ENCODE peak calls at places on chromosomes 4 and X, in four cellular contexts. One of them, this sample, is unnamed. For H3K9me3, the result is how much of the 10 kb centered on the place peaks cover.

GRCh38 chr4:82437285-82438005 is 7.1 kb downstream of the ENOPH1 start:
- DNase-seq in adrenal gland: no peak
- DNase-seq in cardiac muscle cell: peak
- DNase-seq in aorta: no peak
- DNase-seq in this sample: no peak

GRCh38 chr4:169115897-169116254 is 105.8 kb upstream of the CBR4 start:
- DNase-seq in adrenal gland: no peak
- DNase-seq in cardiac muscle cell: peak
- DNase-seq in aorta: no peak
- DNase-seq in this sample: no peak

GRCh38 chr4:159117968-159118367 is 15.1 kb downstream of the RAPGEF2 start:
- DNase-seq in adrenal gland: no peak
- DNase-seq in cardiac muscle cell: no peak
- DNase-seq in aorta: no peak
- DNase-seq in this sample: no peak

GRCh38 chr4:39085891-39086290 is 23.9 kb downstream of the KLHL5 start:
- DNase-seq in adrenal gland: no peak
- DNase-seq in cardiac muscle cell: peak
- DNase-seq in aorta: no peak
- DNase-seq in this sample: no peak

GRCh38 chrX:14697453-14697852 is 168.1 kb downstream of the GLRA2 start:
- DNase-seq in adrenal gland: no peak
- DNase-seq in cardiac muscle cell: peak
- DNase-seq in aorta: no peak
- DNase-seq in this sample: no peak

GRCh38 chrX:4550018-4550417 is 836.6 kb upstream of the PRKX start:
- DNase-seq in adrenal gland: no peak
- DNase-seq in cardiac muscle cell: no peak
- DNase-seq in aorta: no peak
- DNase-seq in this sample: no peak

GRCh38 chr4:107348188-107348872 is 312.2 kb upstream of the DKK2 start:
- DNase-seq in adrenal gland: no peak
- DNase-seq in cardiac muscle cell: no peak
- DNase-seq in aorta: no peak
- DNase-seq in this sample: peak

GRCh38 chrX:48493890-48494364 is 14.9 kb upstream of the PORCN start:
- DNase-seq in adrenal gland: no peak
- DNase-seq in cardiac muscle cell: peak
- DNase-seq in aorta: peak
- DNase-seq in this sample: no peak

GRCh38 chrX:71532078-71532752 is 689 bp upstream of the OGT start:
- DNase-seq in adrenal gland: no peak
- DNase-seq in cardiac muscle cell: peak
- DNase-seq in aorta: no peak
- DNase-seq in this sample: no peak

GRCh38 chrX:13029341-13029740 is 15.1 kb downstream of the FAM9C start:
- DNase-seq in adrenal gland: no peak
- DNase-seq in cardiac muscle cell: peak
- DNase-seq in aorta: no peak
- DNase-seq in this sample: no peak

GRCh38 chr4:142778430-142778829 is 67.7 kb downstream of the INPP4B start:
- DNase-seq in adrenal gland: no peak
- DNase-seq in cardiac muscle cell: peak
- DNase-seq in aorta: no peak
- DNase-seq in this sample: no peak

GRCh38 chrX:139967300-139967699 is 2.0 kb upstream of the CXorf66 start:
- DNase-seq in adrenal gland: no peak
- DNase-seq in cardiac muscle cell: peak
- DNase-seq in aorta: no peak
- DNase-seq in this sample: no peak

GRCh38 chr4:169174247-169174646 is 96.5 kb downstream of the SH3RF1 start:
- DNase-seq in adrenal gland: no peak
- DNase-seq in cardiac muscle cell: no peak
- DNase-seq in aorta: no peak
- DNase-seq in this sample: no peak

GRCh38 chr4:128286474-128287158 is 997 bp downstream of the PGRMC2 start:
- DNase-seq in adrenal gland: no peak
- DNase-seq in cardiac muscle cell: peak
- DNase-seq in aorta: no peak
- DNase-seq in this sample: no peak

GRCh38 chr4:185608223-185608622 is 72.9 kb upstream of the PDLIM3 start:
- DNase-seq in adrenal gland: no peak
- DNase-seq in cardiac muscle cell: no peak
- DNase-seq in aorta: no peak
- DNase-seq in this sample: no peak

GRCh38 chr4:101264550-101264949 is 82.8 kb downstream of the PPP3CA start:
- DNase-seq in adrenal gland: no peak
- DNase-seq in cardiac muscle cell: no peak
- DNase-seq in aorta: no peak
- DNase-seq in this sample: no peak

GRCh38 chr4:3251691-3252479 is 2.9 kb downstream of the MSANTD1 start:
- DNase-seq in adrenal gland: peak
- DNase-seq in cardiac muscle cell: no peak
- DNase-seq in aorta: peak
- DNase-seq in this sample: no peak

GRCh38 chr4:184306949-184307348 is 89.3 kb upstream of the ENPP6 start:
- DNase-seq in adrenal gland: peak
- DNase-seq in cardiac muscle cell: no peak
- DNase-seq in aorta: no peak
- DNase-seq in this sample: no peak

GRCh38 chr4:188986271-188986689 is 847.0 kb downstream of the TRIML1 start:
- DNase-seq in adrenal gland: no peak
- DNase-seq in cardiac muscle cell: no peak
- DNase-seq in aorta: no peak
- DNase-seq in this sample: no peak

GRCh38 chr4:95188701-95189401 is 359.9 kb downstream of the UNC5C start:
- DNase-seq in adrenal gland: no peak
- DNase-seq in cardiac muscle cell: no peak
- DNase-seq in aorta: no peak
- DNase-seq in this sample: no peak

GRCh38 chr4:108512615-108513505 is 107.5 kb upstream of the RPL34 start:
- DNase-seq in adrenal gland: peak
- DNase-seq in cardiac muscle cell: peak
- DNase-seq in aorta: no peak
- DNase-seq in this sample: no peak

GRCh38 chrX:94057385-94057784 is 383.4 kb downstream of the FAM133A start:
- DNase-seq in adrenal gland: no peak
- DNase-seq in cardiac muscle cell: no peak
- DNase-seq in aorta: no peak
- DNase-seq in this sample: no peak

GRCh38 chr4:37648084-37648817 is 37.9 kb downstream of the RELL1 start:
- DNase-seq in adrenal gland: peak
- DNase-seq in cardiac muscle cell: peak
- DNase-seq in aorta: no peak
- DNase-seq in this sample: no peak

GRCh38 chrX:133598596-133599334 is 183.5 kb upstream of the GPC4 start:
- DNase-seq in adrenal gland: no peak
- DNase-seq in cardiac muscle cell: no peak
- DNase-seq in aorta: no peak
- DNase-seq in this sample: no peak

GRCh38 chrX:103405009-103405333 is 28.6 kb downstream of the BEX3 start:
- DNase-seq in adrenal gland: no peak
- DNase-seq in cardiac muscle cell: no peak
- DNase-seq in aorta: no peak
- DNase-seq in this sample: no peak

GRCh38 chrX:153595387-153595786 is 3.6 kb downstream of the CCNQ start:
- DNase-seq in adrenal gland: no peak
- DNase-seq in cardiac muscle cell: no peak
- DNase-seq in aorta: peak
- DNase-seq in this sample: no peak

GRCh38 chr4:18859468-18859867 is 837.9 kb upstream of the LCORL start:
- DNase-seq in adrenal gland: no peak
- DNase-seq in cardiac muscle cell: no peak
- DNase-seq in aorta: no peak
- DNase-seq in this sample: no peak

GRCh38 chrX:81336455-81337144 is 134.7 kb downstream of the SH3BGRL start:
- DNase-seq in adrenal gland: no peak
- DNase-seq in cardiac muscle cell: no peak
- DNase-seq in aorta: no peak
- DNase-seq in this sample: no peak

GRCh38 chr4:12635629-12636028 is 848.5 kb downstream of the RAB28 start:
- DNase-seq in adrenal gland: no peak
- DNase-seq in cardiac muscle cell: no peak
- DNase-seq in aorta: no peak
- DNase-seq in this sample: no peak

GRCh38 chr4:12636191-12636590 is 847.9 kb downstream of the RAB28 start:
- DNase-seq in adrenal gland: no peak
- DNase-seq in cardiac muscle cell: peak
- DNase-seq in aorta: no peak
- DNase-seq in this sample: no peak

DNA sequence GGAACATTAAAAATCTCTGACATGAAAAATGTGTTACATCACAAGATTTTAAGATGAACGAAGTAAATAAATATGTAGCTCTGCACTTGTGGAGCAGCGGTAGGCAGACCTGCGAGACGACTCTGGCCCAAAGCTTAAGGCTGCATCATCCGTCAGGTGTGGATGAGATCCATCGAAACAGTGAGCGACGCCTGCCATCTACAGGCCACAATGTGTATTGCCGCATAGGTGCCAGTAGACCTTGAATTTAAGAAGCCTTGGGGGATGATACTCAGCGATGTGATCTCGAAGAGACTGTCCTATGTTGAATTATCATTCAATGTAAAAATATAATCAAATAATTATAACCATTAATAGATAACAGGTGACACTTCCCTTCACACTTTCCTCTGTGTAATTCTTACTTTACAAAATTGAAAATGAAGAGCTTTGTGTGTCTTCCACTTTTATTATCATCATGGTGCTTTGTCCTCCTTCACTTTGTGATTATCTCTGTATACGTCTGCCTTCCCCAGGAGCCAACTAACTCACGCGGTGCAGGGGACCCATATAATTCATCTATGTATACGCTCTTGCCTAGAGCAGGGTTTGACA is 851.0 kb downstream of the RAB28 start:
- DNase-seq in adrenal gland: peak
- DNase-seq in cardiac muscle cell: peak
- DNase-seq in aorta: peak
- DNase-seq in this sample: no peak
- H3K9me3 ChIP-seq in adrenal gland: under half
- H3K9me3 ChIP-seq in cardiac muscle cell: under half
- H3K9me3 ChIP-seq in aorta: under half
- H3K9me3 ChIP-seq in this sample: under half

DNA sequence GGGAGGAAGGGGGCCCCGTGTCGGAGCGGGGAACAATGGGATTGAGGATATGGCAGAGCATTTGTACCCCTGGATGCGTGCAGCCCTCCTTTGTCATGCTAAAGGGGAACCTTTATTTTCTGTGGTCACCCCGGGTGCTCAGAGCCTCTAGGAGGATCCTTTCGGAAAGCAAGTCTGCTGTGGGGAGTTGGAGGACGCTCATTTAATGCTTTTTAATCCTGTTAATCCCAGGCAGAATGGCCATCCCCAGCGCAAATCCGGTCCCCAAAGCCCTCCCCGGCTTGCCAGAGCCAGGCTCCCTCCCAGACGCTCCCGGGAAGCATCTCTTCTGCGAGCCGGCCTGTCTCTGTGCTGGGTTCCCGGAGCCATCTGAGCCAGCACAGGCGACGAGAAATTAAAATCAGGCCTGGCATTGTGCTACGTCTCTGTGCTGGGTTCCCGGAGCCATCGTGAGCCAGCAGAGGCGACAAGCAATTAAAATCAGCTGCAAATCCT is 113.2 kb upstream of the PPP2R3B start:
- DNase-seq in adrenal gland: no peak
- DNase-seq in cardiac muscle cell: no peak
- DNase-seq in aorta: no peak
- DNase-seq in this sample: no peak
- H3K4me3 ChIP-seq in adrenal gland: no peak
- H3K4me3 ChIP-seq in cardiac muscle cell: no peak
- H3K4me3 ChIP-seq in aorta: no peak
- H3K4me3 ChIP-seq in this sample: no peak

GRCh38 chrX:40155617-40156471 is 58.1 kb upstream of the BCOR start:
- DNase-seq in adrenal gland: no peak
- DNase-seq in cardiac muscle cell: no peak
- DNase-seq in aorta: no peak
- DNase-seq in this sample: no peak
- H3K9me3 ChIP-seq in adrenal gland: under half
- H3K9me3 ChIP-seq in cardiac muscle cell: under half
- H3K9me3 ChIP-seq in aorta: under half
- H3K9me3 ChIP-seq in this sample: under half

DNA sequence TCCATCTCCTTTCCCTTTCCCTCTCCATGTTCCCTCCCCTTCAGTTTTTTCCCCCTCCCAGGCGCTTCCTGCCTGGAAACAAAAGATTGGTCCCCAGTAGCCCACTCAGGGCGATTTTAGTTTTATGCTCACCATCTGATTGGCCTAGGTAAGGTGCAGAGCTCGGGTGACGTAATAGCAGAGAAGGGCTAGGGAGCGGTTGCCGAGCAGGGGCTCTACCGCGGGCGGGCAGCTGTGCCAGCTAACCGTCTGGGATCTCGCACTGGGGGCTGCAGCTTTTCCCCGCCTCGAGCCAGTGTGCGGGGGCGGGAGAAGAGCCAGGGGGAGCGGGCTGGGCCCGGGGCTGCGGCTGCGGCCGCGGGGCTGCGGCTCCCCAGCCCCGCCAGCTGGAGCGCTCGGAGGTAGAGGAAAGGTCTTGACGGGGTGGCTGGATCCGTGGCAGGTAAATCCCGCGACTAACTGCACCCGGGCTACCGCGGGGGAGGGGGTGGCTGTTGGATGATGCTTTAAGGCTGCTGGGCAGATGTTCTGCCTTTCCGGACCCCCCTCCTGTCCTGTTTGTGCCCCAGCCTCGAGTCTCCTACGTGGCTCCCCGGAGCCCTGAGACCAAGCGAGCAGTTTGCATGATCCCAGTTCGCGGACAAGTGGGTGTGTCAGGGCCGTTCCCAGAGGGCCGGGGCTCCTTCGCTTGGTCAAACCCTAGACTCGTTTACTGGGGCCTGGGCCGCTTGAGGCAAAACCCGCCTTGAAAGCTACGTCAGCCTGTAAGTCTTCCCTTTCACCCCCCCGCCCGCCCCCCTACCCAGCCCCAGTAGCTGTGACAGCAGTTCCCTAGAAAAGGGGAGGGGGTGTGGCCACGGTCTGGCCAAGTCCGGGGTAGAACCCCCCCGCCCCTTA is at the start of gene PAK3:
- DNase-seq in adrenal gland: peak
- DNase-seq in cardiac muscle cell: peak
- DNase-seq in aorta: peak
- DNase-seq in this sample: no peak
- H3K4me3 ChIP-seq in adrenal gland: peak
- H3K4me3 ChIP-seq in cardiac muscle cell: peak
- H3K4me3 ChIP-seq in aorta: peak
- H3K4me3 ChIP-seq in this sample: peak

This sample was measured in SK-N-MC.